ENCODE peak calls at places on chromosomes 4 and X, in six cellular contexts. M is CD4-positive, alpha-beta T cell; T is SK-N-SH; B is suprapubic skin; Q is MV-4-11; G is activated CD4-positive, alpha-beta T cell treated with anti-CD3 and anti-CD28 coated beads, Interleukin-2, amount 10 ng/mL, durations not matched to agents 7 days and 5 days. I is an unnamed sample.

GRCh38 chr4:20086067-20086466 is 165.6 kb upstream of the SLIT2 start:
- DNase-seq in G (no peak), Q (no peak), T (no peak), M (no peak), B (no peak), I (no peak)

GRCh38 chrX:23820235-23820782 is 37.3 kb downstream of the SAT1 start:
- DNase-seq in M (no peak), B (no peak), G (no peak), Q (no peak), T (no peak), I (no peak)

GRCh38 chr4:41709844-41710481 is 38.6 kb downstream of the PHOX2B start:
- DNase-seq in T (no peak), Q (no peak), M (no peak), G (no peak), B (no peak), I (no peak)

GRCh38 chrX:31233941-31234496 is 162.2 kb upstream of the FTHL17 start:
- DNase-seq in B (no peak), Q (no peak), G (no peak), T (no peak), M (no peak), I (no peak)

GRCh38 chr4:79163981-79164490 is 161.8 kb downstream of the NAA11 start:
- DNase-seq in T (no peak), Q (no peak), B (no peak), M (no peak), G (no peak), I (no peak)

GRCh38 chr4:54225671-54226398 is 3.3 kb upstream of the PDGFRA start:
- DNase-seq in M (no peak), Q (no peak), G (no peak), B (no peak), T (no peak), I (no peak)

GRCh38 chr4:110108470-110108869 is 89.9 kb downstream of the ELOVL6 start:
- DNase-seq in Q (peak; percentile 17), T (no peak), B (no peak), M (no peak), G (no peak), I (no peak)

GRCh38 chrX:134406230-134406794 is 53.7 kb upstream of the HPRT1 start:
- DNase-seq in B (no peak), G (no peak), M (no peak), T (peak; percentile 44), Q (peak; percentile 1), I (no peak)

GRCh38 chr4:2436301-2436700 is 17.5 kb downstream of the CFAP99 start:
- DNase-seq in Q (no peak), G (no peak), B (no peak), T (peak; percentile 86), M (no peak), I (no peak)

GRCh38 chrX:45824471-45824870 is 623.8 kb upstream of the DIPK2B start:
- DNase-seq in M (peak; percentile 9), T (peak; percentile 21), B (no peak), Q (peak; percentile 62), G (no peak), I (no peak)

GRCh38 chr4:113921089-113921842 is 58.2 kb downstream of the ARSJ start:
- DNase-seq in G (no peak), B (no peak), Q (no peak), M (no peak), T (no peak), I (no peak)